ENCODE peak calls at places on chromosomes 6 and 20, in five cellular contexts. A is breast epithelium, I is GM12865, F is ovary, O is cardiac muscle cell. V is an unnamed sample.

GRCh38 chr6:38459291-38459690 is 180.4 kb downstream of the BTBD9 start:
- DNase-seq in A (no peak), I (no peak), F (no peak), O (peak), V (no peak)

GRCh38 chr20:11159728-11160127 is 485.9 kb upstream of the JAG1 start:
- DNase-seq in A (peak), I (peak), F (peak), O (peak), V (no peak)

GRCh38 chr6:143536461-143536865 is 24.9 kb upstream of the FUCA2 start:
- DNase-seq in A (no peak), I (peak), F (peak), O (peak), V (no peak)

GRCh38 chr20:46183768-46184167 is 65.7 kb downstream of the CD40 start:
- DNase-seq in A (no peak), I (no peak), F (no peak), O (no peak), V (no peak)

GRCh38 chr20:32534661-32535240 is 50.4 kb downstream of the NOL4L start:
- DNase-seq in A (no peak), I (peak), F (no peak), O (no peak), V (no peak)

GRCh38 chr6:3869632-3870527 is 20.7 kb downstream of the FAM50B start:
- DNase-seq in A (no peak), I (no peak), F (no peak), O (no peak), V (peak)

GRCh38 chr6:141988954-141989705 is 143.6 kb upstream of the GJE1 start:
- DNase-seq in A (no peak), I (peak), F (no peak), O (peak), V (no peak)

GRCh38 chr6:14838041-14838596 is 407.8 kb upstream of the JARID2 start:
- DNase-seq in A (no peak), I (no peak), F (no peak), O (peak), V (no peak)

GRCh38 chr20:15075586-15075985 is 738.2 kb upstream of the FLRT3 start:
- DNase-seq in A (no peak), I (no peak), F (no peak), O (no peak), V (no peak)

GRCh38 chr6:11174245-11174616 is 58.2 kb downstream of the NEDD9 start:
- DNase-seq in A (no peak), I (no peak), F (no peak), O (no peak), V (no peak)

GRCh38 chr20:58458342-58459057 is 56.7 kb downstream of the APCDD1L start:
- DNase-seq in A (no peak), I (peak), F (no peak), O (peak), V (no peak)

GRCh38 chr20:51396365-51396909 is 146.1 kb downstream of the NFATC2 start:
- DNase-seq in A (no peak), I (no peak), F (no peak), O (no peak), V (no peak)

GRCh38 chr6:38417521-38417920 is 222.2 kb downstream of the BTBD9 start:
- DNase-seq in A (no peak), I (no peak), F (no peak), O (peak), V (no peak)

GRCh38 chr20:62704341-62704948 is 4.2 kb upstream of the NTSR1 start:
- DNase-seq in A (peak), I (no peak), F (peak), O (peak), V (peak)

GRCh38 chr20:49685161-49685601 is 28.5 kb downstream of the B4GALT5 start:
- DNase-seq in A (no peak), I (peak), F (no peak), O (no peak), V (no peak)

GRCh38 chr20:63351811-63352591 is 9.1 kb downstream of the CHRNA4 start:
- DNase-seq in A (no peak), I (no peak), F (no peak), O (no peak), V (no peak)

GRCh38 chr6:15521516-15521915 is 141.3 kb downstream of the DTNBP1 start:
- DNase-seq in A (no peak), I (no peak), F (no peak), O (no peak), V (no peak)

GRCh38 chr6:34412643-34413214 is 13.1 kb downstream of the RPS10 start:
- DNase-seq in A (no peak), I (no peak), F (no peak), O (peak), V (no peak)

GRCh38 chr6:2986722-2987196 is 12.9 kb upstream of the NQO2 start:
- DNase-seq in A (no peak), I (no peak), F (no peak), O (peak), V (no peak)

GRCh38 chr20:5677389-5677788 is 72.8 kb upstream of the SHLD1 start:
- DNase-seq in A (no peak), I (no peak), F (no peak), O (no peak), V (no peak)

GRCh38 chr20:35306931-35307517 is 14.8 kb upstream of the FAM83C start:
- DNase-seq in A (no peak), I (peak), F (no peak), O (peak), V (no peak)

GRCh38 chr20:50246367-50247195 is 56.0 kb downstream of the CEBPB start:
- DNase-seq in A (peak), I (no peak), F (no peak), O (no peak), V (no peak)

GRCh38 chr20:13256606-13257005 is 35.5 kb downstream of the ISM1 start:
- DNase-seq in A (no peak), I (no peak), F (no peak), O (no peak), V (no peak)

GRCh38 chr6:170128811-170129681 is 161.8 kb downstream of the DLL1 start:
- DNase-seq in A (peak), I (no peak), F (no peak), O (no peak), V (peak)

GRCh38 chr6:146957443-146957842 is 246.8 kb upstream of the STXBP5 start:
- DNase-seq in A (no peak), I (no peak), F (no peak), O (no peak), V (no peak)

GRCh38 chr20:49045440-49046086 is 549 bp upstream of the CSE1L start:
- DNase-seq in A (no peak), I (peak), F (no peak), O (peak), V (peak)

GRCh38 chr20:57711311-57711712 is 1.5 kb upstream of the PMEPA1 start:
- DNase-seq in A (no peak), I (no peak), F (no peak), O (no peak), V (no peak)

DNA sequence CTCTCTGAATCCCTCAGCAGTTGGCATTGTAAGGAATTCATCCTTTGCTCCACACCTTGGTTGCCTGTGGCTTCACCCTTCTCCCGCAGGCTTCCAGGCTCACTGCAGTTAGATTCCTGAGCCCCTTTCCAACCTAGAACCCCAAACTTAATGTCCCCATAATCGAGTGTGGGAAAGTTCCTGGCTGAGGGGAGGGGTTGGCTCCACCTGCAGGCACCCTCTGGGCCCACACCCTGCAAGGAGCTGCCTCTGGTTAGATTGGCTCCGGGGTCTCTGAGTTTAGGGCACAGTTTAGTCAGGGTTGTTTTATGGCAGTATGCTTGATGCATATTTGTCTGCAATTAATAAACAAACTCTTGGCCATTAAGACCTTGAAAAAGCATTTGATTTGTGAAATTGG is 63.4 kb downstream of the MTHFD1L start:
- DNase-seq in A (no peak), I (peak), F (no peak), O (no peak), V (no peak)
- TF ChIP-seq CTCF in A (no peak), I (peak), F (no peak), O (peak), V (peak)

GRCh38 chr20:37899105-37900045 is 3.6 kb upstream of the VSTM2L start:
- DNase-seq in A (no peak), I (no peak), F (no peak), O (no peak), V (no peak)

GRCh38 chr20:37898301-37899104 is 4.4 kb upstream of the VSTM2L start:
- DNase-seq in A (no peak), I (no peak), F (no peak), O (no peak), V (no peak)

GRCh38 chr20:37894454-37894853 is 8.5 kb upstream of the VSTM2L start:
- DNase-seq in A (no peak), I (no peak), F (no peak), O (no peak), V (no peak)

GRCh38 chr20:37893566-37894241 is 9.2 kb upstream of the VSTM2L start:
- DNase-seq in A (no peak), I (no peak), F (no peak), O (no peak), V (no peak)

GRCh38 chr20:37897008-37897548 is 5.8 kb upstream of the VSTM2L start:
- DNase-seq in A (no peak), I (peak), F (no peak), O (peak), V (no peak)
- TF ChIP-seq CTCF in A (no peak), I (peak), F (no peak), O (peak), V (no peak)

GRCh38 chr20:19211661-19212523 is 550 bp upstream of the SLC24A3 start:
- DNase-seq in A (no peak), I (no peak), F (peak), O (peak), V (no peak)
- TF ChIP-seq CTCF in A (peak), I (no peak), F (no peak), O (no peak), V (peak)

GRCh38 chr6:136031982-136032381 is 180.5 kb downstream of the PDE7B start:
- DNase-seq in A (no peak), I (peak), F (no peak), O (peak), V (no peak)
- TF ChIP-seq CTCF in A (no peak), I (peak), F (no peak), O (peak), V (peak)

V was measured in right atrium auricular region.